ENCODE peak calls at places on chromosomes 3 and 15, in five cellular contexts. One of them, this sample, is unnamed.

GRCh38 chr3:71103430-71103881 is 480.1 kb downstream of the FOXP1 start:
- DNase-seq in HCT116: no peak
- DNase-seq in K562: no peak
- DNase-seq in H1: no peak
- DNase-seq in GM12878: no peak
- DNase-seq in this sample: peak

GRCh38 chr15:79339588-79340314 is 28.8 kb downstream of the TMED3 start:
- DNase-seq in HCT116: peak
- DNase-seq in K562: peak
- DNase-seq in H1: no peak
- DNase-seq in GM12878: no peak
- DNase-seq in this sample: peak

GRCh38 chr15:68599560-68600071 is 20.8 kb downstream of the CORO2B start:
- DNase-seq in HCT116: no peak
- DNase-seq in K562: no peak
- DNase-seq in H1: no peak
- DNase-seq in GM12878: no peak
- DNase-seq in this sample: no peak

GRCh38 chr3:10554746-10555145 is 49.4 kb upstream of the ATP2B2 start:
- DNase-seq in HCT116: no peak
- DNase-seq in K562: no peak
- DNase-seq in H1: no peak
- DNase-seq in GM12878: no peak
- DNase-seq in this sample: no peak

GRCh38 chr15:86624261-86625036 is 544.8 kb downstream of the AGBL1 start:
- DNase-seq in HCT116: no peak
- DNase-seq in K562: no peak
- DNase-seq in H1: peak
- DNase-seq in GM12878: no peak
- DNase-seq in this sample: peak

GRCh38 chr3:171566803-171567422 is 106.7 kb upstream of the TNIK start:
- DNase-seq in HCT116: peak
- DNase-seq in K562: peak
- DNase-seq in H1: no peak
- DNase-seq in GM12878: peak
- DNase-seq in this sample: peak

GRCh38 chr3:108471346-108471935 is 39.0 kb downstream of the MYH15 start:
- DNase-seq in HCT116: peak
- DNase-seq in K562: no peak
- DNase-seq in H1: no peak
- DNase-seq in GM12878: no peak
- DNase-seq in this sample: no peak

GRCh38 chr3:13223574-13224237 is 150.5 kb upstream of the IQSEC1 start:
- DNase-seq in HCT116: no peak
- DNase-seq in K562: no peak
- DNase-seq in H1: no peak
- DNase-seq in GM12878: no peak
- DNase-seq in this sample: peak

GRCh38 chr3:120460217-120460616 is 9.4 kb upstream of the FSTL1 start:
- DNase-seq in HCT116: no peak
- DNase-seq in K562: no peak
- DNase-seq in H1: no peak
- DNase-seq in GM12878: no peak
- DNase-seq in this sample: no peak

GRCh38 chr3:12042638-12043037 is 38.5 kb downstream of the SYN2 start:
- DNase-seq in HCT116: no peak
- DNase-seq in K562: no peak
- DNase-seq in H1: no peak
- DNase-seq in GM12878: no peak
- DNase-seq in this sample: no peak

GRCh38 chr3:12046406-12046805 is 42.2 kb downstream of the SYN2 start:
- DNase-seq in HCT116: peak
- DNase-seq in K562: no peak
- DNase-seq in H1: no peak
- DNase-seq in GM12878: no peak
- DNase-seq in this sample: no peak

GRCh38 chr3:12041476-12041875 is 37.3 kb downstream of the SYN2 start:
- DNase-seq in HCT116: no peak
- DNase-seq in K562: no peak
- DNase-seq in H1: no peak
- DNase-seq in GM12878: no peak
- DNase-seq in this sample: no peak

GRCh38 chr3:12044860-12045259 is 40.7 kb downstream of the SYN2 start:
- DNase-seq in HCT116: no peak
- DNase-seq in K562: no peak
- DNase-seq in H1: no peak
- DNase-seq in GM12878: no peak
- DNase-seq in this sample: no peak

DNA sequence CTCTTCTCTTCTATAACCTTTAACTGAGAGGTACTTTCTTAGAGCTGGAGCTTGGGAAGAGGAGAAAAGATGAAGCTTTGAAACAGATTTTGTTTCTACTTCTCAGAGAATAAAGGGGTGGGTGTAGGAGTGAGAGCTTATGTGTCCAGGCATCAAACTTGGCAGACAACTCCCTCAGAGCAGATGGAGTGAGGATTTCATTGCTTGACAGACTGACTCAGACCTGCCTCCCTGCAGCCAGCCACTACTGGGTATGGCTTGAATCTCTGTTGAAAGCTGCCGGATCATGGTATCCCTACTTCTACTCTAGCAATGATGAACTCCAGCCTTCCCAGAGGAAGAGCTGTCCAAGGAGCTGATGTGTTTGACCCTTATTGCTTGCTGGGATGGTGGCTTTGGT is 36.7 kb downstream of the SYN2 start:
- DNase-seq in HCT116: no peak
- DNase-seq in K562: no peak
- DNase-seq in H1: no peak
- DNase-seq in GM12878: no peak
- DNase-seq in this sample: no peak
- TF ChIP-seq SRF in HCT116: no peak
- TF ChIP-seq SRF in K562: no peak
- TF ChIP-seq SRF in H1: no peak
- TF ChIP-seq SRF in GM12878: no peak
- TF ChIP-seq SRF in this sample: no peak

DNA sequence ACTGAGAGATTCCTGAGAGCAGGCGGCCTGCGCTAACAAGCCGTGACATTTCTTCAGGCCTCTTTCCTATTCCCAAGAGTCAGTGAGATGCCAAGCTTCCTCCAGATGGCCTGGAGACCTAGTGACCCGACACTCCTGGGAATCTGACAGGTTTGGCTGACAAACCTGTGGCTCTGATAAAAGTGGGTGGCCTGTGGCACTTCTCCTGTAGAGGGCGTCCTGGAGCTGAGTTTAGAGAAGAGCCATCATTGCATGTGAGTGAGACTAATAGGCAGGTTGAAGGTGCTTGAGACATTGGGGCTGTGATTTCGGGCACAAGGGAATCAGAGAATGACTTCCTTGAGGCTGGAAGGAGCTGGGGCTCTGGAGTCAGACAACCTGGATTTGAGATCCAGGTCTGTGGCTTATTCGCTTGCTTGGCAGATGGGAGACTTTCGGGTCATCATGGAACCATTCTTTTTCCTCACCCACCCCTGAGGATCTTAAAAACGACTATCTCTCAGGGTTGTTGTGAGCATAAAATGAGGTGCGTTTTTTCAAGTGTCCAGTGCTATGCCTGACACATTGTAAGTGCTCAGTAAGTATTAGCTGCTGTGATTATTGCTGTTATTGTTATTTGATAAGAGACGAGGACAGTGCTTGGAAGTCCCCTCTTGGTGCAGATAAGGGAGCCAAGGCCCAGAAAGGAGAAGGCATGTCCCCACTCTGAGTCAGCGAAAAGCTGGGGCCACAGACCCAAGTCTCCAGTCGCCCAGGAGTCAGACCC is 77.2 kb downstream of the SCN10A start:
- DNase-seq in HCT116: peak
- DNase-seq in K562: peak
- DNase-seq in H1: peak
- DNase-seq in GM12878: no peak
- DNase-seq in this sample: peak
- TF ChIP-seq SRF in HCT116: no peak
- TF ChIP-seq SRF in K562: no peak
- TF ChIP-seq SRF in H1: no peak
- TF ChIP-seq SRF in GM12878: no peak
- TF ChIP-seq SRF in this sample: no peak

GRCh38 chr15:96344706-96345559 is 14.4 kb downstream of the NR2F2 start:
- DNase-seq in HCT116: no peak
- DNase-seq in K562: no peak
- DNase-seq in H1: no peak
- DNase-seq in GM12878: no peak
- DNase-seq in this sample: no peak
- TF ChIP-seq SRF in HCT116: no peak
- TF ChIP-seq SRF in K562: no peak
- TF ChIP-seq SRF in H1: no peak
- TF ChIP-seq SRF in GM12878: no peak
- TF ChIP-seq SRF in this sample: no peak

GRCh38 chr3:117887896-117888295 is 1146.8 kb downstream of the IGSF11 start:
- DNase-seq in HCT116: no peak
- DNase-seq in K562: no peak
- DNase-seq in H1: no peak
- DNase-seq in GM12878: no peak
- DNase-seq in this sample: no peak
- TF ChIP-seq SRF in HCT116: no peak
- TF ChIP-seq SRF in K562: no peak
- TF ChIP-seq SRF in H1: no peak
- TF ChIP-seq SRF in GM12878: no peak
- TF ChIP-seq SRF in this sample: no peak

GRCh38 chr3:159928071-159928491 is 60.6 kb upstream of the IL12A start:
- DNase-seq in HCT116: no peak
- DNase-seq in K562: no peak
- DNase-seq in H1: no peak
- DNase-seq in GM12878: no peak
- DNase-seq in this sample: no peak
- TF ChIP-seq SRF in HCT116: no peak
- TF ChIP-seq SRF in K562: no peak
- TF ChIP-seq SRF in H1: no peak
- TF ChIP-seq SRF in GM12878: no peak
- TF ChIP-seq SRF in this sample: no peak

GRCh38 chr3:60073942-60074341 is 1024.1 kb upstream of the CFAP20DC start:
- DNase-seq in HCT116: no peak
- DNase-seq in K562: no peak
- DNase-seq in H1: no peak
- DNase-seq in GM12878: no peak
- DNase-seq in this sample: no peak

GRCh38 chr3:60080648-60081047 is 1030.8 kb upstream of the CFAP20DC start:
- DNase-seq in HCT116: no peak
- DNase-seq in K562: no peak
- DNase-seq in H1: no peak
- DNase-seq in GM12878: no peak
- DNase-seq in this sample: no peak

GRCh38 chr3:60076307-60076706 is 1026.5 kb upstream of the CFAP20DC start:
- DNase-seq in HCT116: no peak
- DNase-seq in K562: no peak
- DNase-seq in H1: no peak
- DNase-seq in GM12878: no peak
- DNase-seq in this sample: no peak

GRCh38 chr3:60081381-60082095 is 1031.7 kb upstream of the CFAP20DC start:
- DNase-seq in HCT116: no peak
- DNase-seq in K562: no peak
- DNase-seq in H1: no peak
- DNase-seq in GM12878: peak
- DNase-seq in this sample: no peak

DNA sequence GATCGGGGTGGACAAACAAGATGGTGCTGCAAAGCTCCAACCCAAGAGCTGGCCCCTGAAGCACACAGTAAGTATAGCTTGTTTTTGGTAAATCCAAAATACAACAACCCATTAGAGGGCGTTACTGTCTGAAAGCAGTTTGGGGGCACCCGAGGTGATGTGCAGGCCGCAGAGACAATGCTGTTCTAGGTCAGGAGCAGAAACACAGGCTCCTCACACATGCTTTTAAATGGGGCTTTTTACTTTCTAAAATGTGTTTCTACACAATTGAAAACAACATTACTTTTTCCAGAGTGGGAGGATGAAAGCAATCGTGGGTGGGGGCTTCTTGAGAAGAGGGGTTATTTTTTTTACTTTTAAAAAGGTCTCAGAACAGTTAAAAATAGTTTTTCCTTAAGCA is 1029.3 kb upstream of the CFAP20DC start:
- DNase-seq in HCT116: no peak
- DNase-seq in K562: no peak
- DNase-seq in H1: no peak
- DNase-seq in GM12878: no peak
- DNase-seq in this sample: no peak
- TF ChIP-seq SRF in HCT116: no peak
- TF ChIP-seq SRF in K562: no peak
- TF ChIP-seq SRF in H1: no peak
- TF ChIP-seq SRF in GM12878: no peak
- TF ChIP-seq SRF in this sample: no peak

This sample was measured in HepG2.